ENCODE peak calls at places on chromosomes 4 and X, in four cellular contexts. One of them, this sample, is unnamed.
A peak's percentile ranks its signal among the peaks of the same experiment; 100 is the strongest.

GRCh38 chr4:62080431-62080830 is 880.3 kb downstream of the ADGRL3 start:
- DNase-seq in osteocyte: no peak
- DNase-seq in lower leg skin: no peak
- DNase-seq in cardiac fibroblast: no peak
- DNase-seq in this sample: no peak

GRCh38 chrX:54447461-54447860 is 7.3 kb downstream of the TSR2 start:
- DNase-seq in osteocyte: no peak
- DNase-seq in lower leg skin: no peak
- DNase-seq in cardiac fibroblast: peak; percentile 15
- DNase-seq in this sample: no peak

GRCh38 chr4:7324651-7325121 is 110.0 kb downstream of the PSAPL1 start:
- DNase-seq in osteocyte: no peak
- DNase-seq in lower leg skin: no peak
- DNase-seq in cardiac fibroblast: no peak
- DNase-seq in this sample: no peak

GRCh38 chr4:99679204-99679603 is 21.6 kb upstream of the C4orf54 start:
- DNase-seq in osteocyte: no peak
- DNase-seq in lower leg skin: no peak
- DNase-seq in cardiac fibroblast: no peak
- DNase-seq in this sample: no peak

GRCh38 chr4:189081831-189082230 is 858.8 kb upstream of the FRG1 start:
- DNase-seq in osteocyte: no peak
- DNase-seq in lower leg skin: no peak
- DNase-seq in cardiac fibroblast: peak; percentile 30
- DNase-seq in this sample: no peak

GRCh38 chrX:142096263-142096662 is 108.8 kb downstream of the MAGEC2 start:
- DNase-seq in osteocyte: no peak
- DNase-seq in lower leg skin: no peak
- DNase-seq in cardiac fibroblast: no peak
- DNase-seq in this sample: no peak

GRCh38 chrX:46072372-46072771 is 472.8 kb downstream of the ZNF674 start:
- DNase-seq in osteocyte: no peak
- DNase-seq in lower leg skin: no peak
- DNase-seq in cardiac fibroblast: no peak
- DNase-seq in this sample: no peak

GRCh38 chr4:169229571-169230028 is 41.2 kb downstream of the SH3RF1 start:
- DNase-seq in osteocyte: no peak
- DNase-seq in lower leg skin: no peak
- DNase-seq in cardiac fibroblast: peak; percentile 96
- DNase-seq in this sample: no peak

GRCh38 chr4:95293014-95293413 is 255.8 kb downstream of the UNC5C start:
- DNase-seq in osteocyte: no peak
- DNase-seq in lower leg skin: no peak
- DNase-seq in cardiac fibroblast: peak; percentile 67
- DNase-seq in this sample: no peak

GRCh38 chr4:2651998-2652397 is 104.1 kb downstream of the TNIP2 start:
- DNase-seq in osteocyte: peak; percentile 42
- DNase-seq in lower leg skin: no peak
- DNase-seq in cardiac fibroblast: no peak
- DNase-seq in this sample: no peak

GRCh38 chrX:107450823-107451509 is 1.5 kb downstream of the FRMPD3 start:
- DNase-seq in osteocyte: no peak
- DNase-seq in lower leg skin: no peak
- DNase-seq in cardiac fibroblast: no peak
- DNase-seq in this sample: no peak
- TF ChIP-seq CTCF in osteocyte: no peak
- TF ChIP-seq CTCF in lower leg skin: no peak
- TF ChIP-seq CTCF in cardiac fibroblast: no peak
- TF ChIP-seq CTCF in this sample: no peak

DNA sequence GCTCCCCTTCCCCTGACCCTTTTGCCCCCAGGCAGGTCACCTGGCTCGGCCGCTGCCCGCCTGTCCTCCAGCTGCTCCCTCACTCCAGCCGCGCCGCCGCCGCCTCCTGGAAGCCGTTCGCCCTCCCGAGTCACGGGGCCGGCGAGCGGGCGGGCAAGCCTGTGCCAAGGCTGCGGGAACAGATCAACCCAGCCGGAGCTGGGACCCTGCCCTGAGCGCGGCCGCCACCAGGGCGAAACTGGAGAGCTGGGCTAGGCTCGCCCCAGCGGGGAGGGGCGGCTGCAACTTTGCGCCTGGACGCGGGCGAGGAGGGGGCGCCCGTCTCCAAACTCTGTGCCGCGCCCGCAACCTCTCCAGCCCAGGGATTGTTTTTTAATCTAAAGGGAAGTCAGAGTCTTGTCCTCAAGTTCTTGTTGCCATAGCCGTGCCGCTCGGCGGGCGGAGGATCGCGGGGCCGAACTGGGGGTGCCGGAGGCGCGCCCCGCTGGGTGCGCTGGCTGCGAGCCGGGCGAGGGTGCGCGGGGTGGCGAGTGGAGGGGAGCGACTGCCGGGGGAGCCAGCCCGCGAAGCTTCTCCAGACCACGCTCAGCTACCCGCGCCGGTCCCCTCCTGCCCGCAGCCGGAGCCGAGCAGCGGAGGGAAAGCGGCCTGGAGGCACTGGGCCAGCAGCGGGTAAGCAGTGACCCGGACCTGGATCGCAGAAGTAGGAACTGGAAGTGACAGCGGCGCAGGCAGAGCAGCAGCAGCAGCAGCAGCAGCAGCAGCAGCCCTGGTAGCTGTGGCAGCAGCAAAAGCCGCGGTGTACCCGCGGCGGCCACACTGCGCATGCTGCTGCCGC is 13.4 kb downstream of the ARHGEF6 start:
- DNase-seq in osteocyte: peak; percentile 88
- DNase-seq in lower leg skin: peak; percentile 93
- DNase-seq in cardiac fibroblast: peak; percentile 56
- DNase-seq in this sample: peak; percentile 63
- TF ChIP-seq CTCF in osteocyte: peak; percentile 36
- TF ChIP-seq CTCF in lower leg skin: no peak
- TF ChIP-seq CTCF in cardiac fibroblast: peak; percentile 15
- TF ChIP-seq CTCF in this sample: peak; percentile 49

DNA sequence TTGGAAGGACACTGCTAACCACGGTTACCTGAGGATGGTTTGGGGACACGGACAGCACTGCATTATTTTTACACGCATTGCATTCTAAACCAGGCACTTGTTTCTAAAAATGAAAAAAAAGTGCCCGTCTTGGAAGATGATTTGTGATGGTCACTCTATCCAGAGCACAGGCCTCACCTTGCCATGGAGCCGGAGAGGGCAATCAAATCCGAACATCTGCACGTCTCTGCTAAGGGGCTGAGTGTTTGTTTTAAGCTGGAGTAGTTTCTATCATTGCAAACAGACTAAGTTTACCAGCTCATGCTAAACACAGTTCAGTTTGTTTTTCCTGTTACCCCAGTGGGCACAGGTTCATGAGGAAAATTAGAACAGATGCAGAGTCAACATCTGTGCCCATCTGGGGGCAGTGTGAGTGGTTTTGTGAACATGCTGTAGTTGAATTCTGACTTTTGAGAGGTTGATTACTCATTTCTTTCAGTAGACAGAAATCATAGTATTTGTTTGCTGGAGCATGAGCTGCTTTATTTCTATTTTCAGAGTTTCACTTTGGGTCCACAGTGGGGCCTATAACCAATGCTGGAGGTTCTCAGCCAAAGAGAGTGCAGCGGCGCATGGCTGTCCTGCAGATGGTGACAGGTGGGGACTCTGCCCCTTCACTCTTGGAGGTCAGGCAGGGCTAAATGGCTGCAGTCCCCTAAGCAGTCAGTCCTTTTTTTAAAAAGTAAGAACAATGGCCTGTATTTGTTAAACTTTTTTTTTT is 65.4 kb upstream of the ENPP6 start:
- DNase-seq in osteocyte: no peak
- DNase-seq in lower leg skin: no peak
- DNase-seq in cardiac fibroblast: no peak
- DNase-seq in this sample: no peak
- TF ChIP-seq CTCF in osteocyte: no peak
- TF ChIP-seq CTCF in lower leg skin: no peak
- TF ChIP-seq CTCF in cardiac fibroblast: no peak
- TF ChIP-seq CTCF in this sample: no peak

GRCh38 chr4:126705271-126705670 is 927.5 kb upstream of the INTU start:
- DNase-seq in osteocyte: no peak
- DNase-seq in lower leg skin: no peak
- DNase-seq in cardiac fibroblast: peak; percentile 71
- DNase-seq in this sample: no peak

GRCh38 chr4:126715681-126716080 is 917.1 kb upstream of the INTU start:
- DNase-seq in osteocyte: no peak
- DNase-seq in lower leg skin: no peak
- DNase-seq in cardiac fibroblast: no peak
- DNase-seq in this sample: no peak

GRCh38 chr4:126708716-126709115 is 924.0 kb upstream of the INTU start:
- DNase-seq in osteocyte: no peak
- DNase-seq in lower leg skin: no peak
- DNase-seq in cardiac fibroblast: no peak
- DNase-seq in this sample: no peak

GRCh38 chr4:126715067-126715466 is 917.7 kb upstream of the INTU start:
- DNase-seq in osteocyte: no peak
- DNase-seq in lower leg skin: no peak
- DNase-seq in cardiac fibroblast: no peak
- DNase-seq in this sample: no peak

GRCh38 chr4:126710935-126711334 is 921.8 kb upstream of the INTU start:
- DNase-seq in osteocyte: no peak
- DNase-seq in lower leg skin: no peak
- DNase-seq in cardiac fibroblast: no peak
- DNase-seq in this sample: no peak
- TF ChIP-seq CTCF in osteocyte: no peak
- TF ChIP-seq CTCF in lower leg skin: no peak
- TF ChIP-seq CTCF in cardiac fibroblast: no peak
- TF ChIP-seq CTCF in this sample: no peak

GRCh38 chrX:66756717-66757116 is 117.8 kb upstream of the EDA2R start:
- DNase-seq in osteocyte: no peak
- DNase-seq in lower leg skin: no peak
- DNase-seq in cardiac fibroblast: no peak
- DNase-seq in this sample: no peak

GRCh38 chrX:66766318-66766717 is 127.4 kb upstream of the EDA2R start:
- DNase-seq in osteocyte: no peak
- DNase-seq in lower leg skin: no peak
- DNase-seq in cardiac fibroblast: no peak
- DNase-seq in this sample: no peak

DNA sequence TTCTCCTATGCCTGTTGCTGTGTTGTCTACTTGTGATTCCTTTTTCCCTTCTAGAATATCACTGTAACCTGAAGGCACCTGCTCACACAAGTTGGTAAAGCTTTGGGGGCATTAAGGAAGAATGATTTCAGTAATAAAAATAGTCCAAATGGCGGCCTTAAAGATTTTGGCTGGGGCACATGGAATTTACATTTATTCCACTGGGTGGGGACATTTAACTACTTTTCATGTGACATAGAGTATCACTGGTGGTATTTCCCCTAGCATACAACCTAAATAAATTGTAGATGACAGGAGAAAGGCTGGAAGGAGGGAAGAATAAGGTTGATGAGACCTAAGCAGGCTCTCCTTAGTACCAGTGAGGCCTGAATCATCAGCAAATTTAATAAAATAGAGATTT is 121.8 kb upstream of the EDA2R start:
- DNase-seq in osteocyte: no peak
- DNase-seq in lower leg skin: no peak
- DNase-seq in cardiac fibroblast: peak; percentile 4
- DNase-seq in this sample: no peak
- TF ChIP-seq CTCF in osteocyte: no peak
- TF ChIP-seq CTCF in lower leg skin: no peak
- TF ChIP-seq CTCF in cardiac fibroblast: no peak
- TF ChIP-seq CTCF in this sample: no peak

DNA sequence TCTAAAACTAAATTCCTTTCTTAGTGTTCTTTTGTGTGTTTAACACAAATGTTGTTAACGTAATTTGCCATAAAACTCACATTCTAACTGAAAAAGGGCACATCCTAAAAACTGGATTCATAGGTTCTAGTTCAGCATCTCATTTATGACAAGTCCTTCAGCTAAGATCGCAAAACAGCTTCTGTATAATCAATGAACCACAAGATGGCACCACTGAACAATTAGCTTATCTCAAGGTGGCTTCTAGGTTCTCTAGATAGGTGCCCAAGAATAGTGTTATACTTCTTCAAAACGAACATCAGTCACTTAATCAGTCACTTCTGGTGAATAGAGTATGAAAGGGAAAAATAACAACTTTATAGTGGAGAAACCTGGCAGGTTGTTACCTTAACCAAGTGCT is 54.3 kb downstream of the NRK start:
- DNase-seq in osteocyte: no peak
- DNase-seq in lower leg skin: no peak
- DNase-seq in cardiac fibroblast: peak; percentile 3
- DNase-seq in this sample: no peak
- TF ChIP-seq CTCF in osteocyte: peak; percentile 39
- TF ChIP-seq CTCF in lower leg skin: no peak
- TF ChIP-seq CTCF in cardiac fibroblast: no peak
- TF ChIP-seq CTCF in this sample: no peak

GRCh38 chr4:139761461-139761860 is 95.8 kb downstream of the MGST2 start:
- DNase-seq in osteocyte: no peak
- DNase-seq in lower leg skin: no peak
- DNase-seq in cardiac fibroblast: peak; percentile 32
- DNase-seq in this sample: no peak
- TF ChIP-seq CTCF in osteocyte: peak; percentile 20
- TF ChIP-seq CTCF in lower leg skin: no peak
- TF ChIP-seq CTCF in cardiac fibroblast: peak; percentile 32
- TF ChIP-seq CTCF in this sample: no peak

GRCh38 chrX:24005867-24006266 is 21.1 kb downstream of the KLHL15 start:
- DNase-seq in osteocyte: no peak
- DNase-seq in lower leg skin: no peak
- DNase-seq in cardiac fibroblast: no peak
- DNase-seq in this sample: no peak

GRCh38 chrX:24005028-24005427 is 22.0 kb downstream of the KLHL15 start:
- DNase-seq in osteocyte: no peak
- DNase-seq in lower leg skin: no peak
- DNase-seq in cardiac fibroblast: no peak
- DNase-seq in this sample: no peak

GRCh38 chrX:24002167-24002566 is 24.8 kb downstream of the KLHL15 start:
- DNase-seq in osteocyte: no peak
- DNase-seq in lower leg skin: no peak
- DNase-seq in cardiac fibroblast: no peak
- DNase-seq in this sample: no peak

DNA sequence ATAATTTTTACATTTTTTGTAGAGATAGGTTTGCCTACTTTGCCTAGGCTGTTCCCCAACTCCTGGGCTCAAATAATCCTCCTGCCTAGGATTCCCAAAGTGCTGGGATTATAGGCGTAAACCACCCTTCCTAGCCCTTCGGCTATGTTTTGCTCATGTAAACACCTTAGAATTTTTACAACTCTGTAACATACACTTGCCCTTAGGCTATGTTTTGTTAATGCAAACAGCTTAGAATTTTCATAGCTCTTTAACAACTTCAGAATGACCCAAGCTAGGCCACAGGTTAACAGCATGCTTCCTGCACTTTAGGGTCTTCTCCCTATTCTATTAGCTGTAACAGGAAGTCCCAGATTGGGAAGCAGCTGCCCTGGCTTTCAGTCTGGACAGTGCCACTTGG is 24.2 kb downstream of the KLHL15 start:
- DNase-seq in osteocyte: no peak
- DNase-seq in lower leg skin: no peak
- DNase-seq in cardiac fibroblast: no peak
- DNase-seq in this sample: no peak
- TF ChIP-seq CTCF in osteocyte: no peak
- TF ChIP-seq CTCF in lower leg skin: no peak
- TF ChIP-seq CTCF in cardiac fibroblast: no peak
- TF ChIP-seq CTCF in this sample: no peak

GRCh38 chr4:67918428-67918827 is 34.6 kb upstream of the TMPRSS11D start:
- DNase-seq in osteocyte: no peak
- DNase-seq in lower leg skin: no peak
- DNase-seq in cardiac fibroblast: no peak
- DNase-seq in this sample: no peak
- TF ChIP-seq CTCF in osteocyte: no peak
- TF ChIP-seq CTCF in lower leg skin: no peak
- TF ChIP-seq CTCF in cardiac fibroblast: peak; percentile 15
- TF ChIP-seq CTCF in this sample: no peak